ENCODE peak calls at places on chromosomes 5 and 9, in five cellular contexts. U, F, C, O and M are unnamed samples.

GRCh38 chr9:34256104-34256503 is 73.0 kb downstream of the KIF24 start:
- DNase-seq in C (no peak), O (no peak), F (no peak), U (no peak), M (no peak)

GRCh38 chr9:86250123-86250522 is 9.3 kb downstream of the C9orf153 start:
- DNase-seq in F (no peak), O (no peak), C (no peak), U (no peak), M (no peak)

GRCh38 chr5:146380714-146381113 is 42.1 kb downstream of the POU4F3 start:
- DNase-seq in O (no peak), F (no peak), U (no peak), C (no peak), M (no peak)

GRCh38 chr5:181173420-181174342 is 26.3 kb downstream of the OR2V2 start:
- DNase-seq in F (no peak), U (peak), C (no peak), O (peak), M (no peak)

GRCh38 chr5:159310492-159310891 is 19.8 kb downstream of the IL12B start:
- DNase-seq in C (no peak), U (peak), O (no peak), F (no peak), M (no peak)

GRCh38 chr9:135906291-135907005 is 898 bp downstream of the CAMSAP1 start:
- DNase-seq in C (no peak), F (no peak), U (peak), O (peak), M (no peak)

GRCh38 chr9:35293381-35293780 is 131.6 kb downstream of the UNC13B start:
- DNase-seq in F (no peak), O (no peak), U (no peak), C (no peak), M (no peak)

GRCh38 chr9:92482336-92482735 is at the start of gene ASPN:
- DNase-seq in U (no peak), O (peak), C (no peak), F (no peak), M (no peak)

GRCh38 chr5:37400501-37400900 is 21.4 kb downstream of the WDR70 start:
- DNase-seq in F (no peak), U (no peak), C (no peak), O (no peak), M (no peak)

GRCh38 chr5:160363122-160363521 is 7.3 kb downstream of the C1QTNF2 start:
- DNase-seq in F (no peak), O (peak), C (no peak), U (no peak), M (no peak)

GRCh38 chr5:132464155-132464939 is 26.2 kb downstream of the IRF1 start:
- DNase-seq in F (no peak), O (peak), C (no peak), U (peak), M (no peak)

GRCh38 chr9:117188394-117188793 is 226.5 kb downstream of the ASTN2 start:
- DNase-seq in O (no peak), F (no peak), U (no peak), C (no peak), M (no peak)

GRCh38 chr9:115850548-115851304 is 302.9 kb upstream of the PAPPA start:
- DNase-seq in U (no peak), F (no peak), O (peak), C (peak), M (no peak)

GRCh38 chr5:176388003-176388340 is 426 bp downstream of the NOP16 start:
- DNase-seq in O (peak), U (no peak), C (no peak), F (no peak), M (no peak)

GRCh38 chr9:126932871-126933321 is 18.3 kb downstream of the RALGPS1 start:
- DNase-seq in O (no peak), F (no peak), U (no peak), C (no peak), M (no peak)

GRCh38 chr5:139671096-139671841 is 23.1 kb downstream of the CXXC5 start:
- DNase-seq in O (no peak), C (no peak), F (no peak), U (no peak), M (no peak)

GRCh38 chr5:160506006-160507004 is 84.7 kb downstream of the PTTG1 start:
- DNase-seq in O (peak), U (peak), F (peak), C (no peak), M (no peak)

GRCh38 chr9:121771851-121772599 is 120.6 kb downstream of the DAB2IP start:
- DNase-seq in F (no peak), U (no peak), O (peak), C (no peak), M (no peak)

GRCh38 chr5:158287643-158288228 is 428.8 kb upstream of the CLINT1 start:
- DNase-seq in U (no peak), O (peak), F (no peak), C (peak), M (peak)

GRCh38 chr5:67996596-67996995 is 219.0 kb upstream of the PIK3R1 start:
- DNase-seq in C (no peak), O (no peak), U (no peak), F (no peak), M (no peak)

GRCh38 chr9:37974506-37975173 is 70.7 kb upstream of the SLC25A51 start:
- DNase-seq in C (no peak), O (peak), F (no peak), U (no peak), M (no peak)

GRCh38 chr9:120916573-120916972 is 10.0 kb downstream of the TRAF1 start:
- DNase-seq in C (no peak), O (peak), U (no peak), F (peak), M (peak)

GRCh38 chr9:98219794-98220370 is 27.4 kb upstream of the CORO2A start:
- DNase-seq in C (no peak), F (no peak), U (no peak), O (no peak), M (no peak)

GRCh38 chr9:88694625-88695024 is 159.6 kb downstream of the NXNL2 start:
- DNase-seq in F (no peak), U (no peak), C (no peak), O (peak), M (no peak)

GRCh38 chr5:112419050-112419595 is at the start of gene EPB41L4A:
- DNase-seq in U (peak), O (peak), C (no peak), F (peak), M (no peak)

GRCh38 chr5:83149671-83150070 is 72.3 kb downstream of the XRCC4 start:
- DNase-seq in U (no peak), C (no peak), O (peak), F (no peak), M (no peak)

GRCh38 chr5:39186722-39187539 is 32.4 kb downstream of the FYB1 start:
- DNase-seq in U (no peak), O (no peak), F (no peak), C (no peak), M (no peak)

GRCh38 chr9:116060631-116061030 is 93.0 kb upstream of the PAPPA start:
- DNase-seq in O (no peak), U (no peak), F (no peak), C (no peak), M (no peak)

GRCh38 chr5:1409386-1410110 is 35.7 kb downstream of the SLC6A3 start:
- DNase-seq in C (no peak), U (peak), O (peak), F (no peak), M (no peak)

GRCh38 chr9:89740722-89741121 is 135.9 kb downstream of the GADD45G start:
- DNase-seq in U (peak), F (no peak), O (no peak), C (no peak), M (no peak)

GRCh38 chr9:37944671-37945481 is 40.9 kb upstream of the SLC25A51 start:
- DNase-seq in O (peak), F (peak), U (no peak), C (peak), M (no peak)

GRCh38 chr5:35859101-35859661 is 2.5 kb downstream of the IL7R start:
- DNase-seq in F (no peak), O (peak), U (no peak), C (no peak), M (no peak)

GRCh38 chr9:135023816-135024405 is 63.6 kb upstream of the OLFM1 start:
- DNase-seq in C (no peak), F (no peak), U (no peak), O (no peak), M (no peak)

GRCh38 chr5:135386886-135387628 is 12.0 kb downstream of the MACROH2A1 start:
- DNase-seq in O (peak), F (no peak), C (no peak), U (no peak), M (peak)

GRCh38 chr5:123035950-123036390 is 555 bp downstream of the PPIC start:
- DNase-seq in F (peak), C (peak), O (peak), U (no peak), M (no peak)

GRCh38 chr9:131677445-131678180 is 62.3 kb downstream of the RAPGEF1 start:
- DNase-seq in C (no peak), O (peak), F (no peak), U (no peak), M (peak)